ENCODE peak calls at places on chromosomes 2 and 18, in seven cellular contexts. I, E, S, W, A, C and X are unnamed samples.

GRCh38 chr2:1234731-1235308 is 178.4 kb upstream of the TPO start:
- DNase-seq in E (no peak), C (peak; percentile 38), W (no peak), S (no peak), A (no peak), I (no peak), X (no peak)

GRCh38 chr2:113886479-113887383 is 3.2 kb upstream of the ACTR3 start:
- DNase-seq in S (peak; percentile 83), A (no peak), E (no peak), I (peak; percentile 62), C (peak; percentile 85), W (no peak), X (no peak)

GRCh38 chr2:164764996-164765395 is 76.6 kb downstream of the COBLL1 start:
- DNase-seq in C (peak; percentile 2), W (no peak), E (no peak), A (no peak), S (no peak), I (no peak), X (no peak)

GRCh38 chr2:228652366-228652765 is 470.9 kb upstream of the SPHKAP start:
- DNase-seq in A (no peak), W (no peak), C (no peak), I (no peak), S (no peak), E (no peak), X (no peak)

GRCh38 chr18:22233271-22233670 is 63.9 kb downstream of the GATA6 start:
- DNase-seq in W (no peak), S (no peak), C (no peak), A (no peak), I (no peak), E (no peak), X (no peak)

GRCh38 chr2:64467463-64467843 is 13.5 kb downstream of the LGALSL start:
- DNase-seq in W (no peak), E (no peak), I (no peak), S (no peak), C (no peak), A (no peak), X (no peak)

GRCh38 chr2:24793752-24794477 is 690 bp downstream of the CENPO start:
- DNase-seq in I (no peak), A (peak; percentile 78), S (peak; percentile 47), W (no peak), E (no peak), C (peak; percentile 38), X (no peak)

GRCh38 chr2:241268716-241269445 is 46.6 kb downstream of the HDLBP start:
- DNase-seq in S (no peak), W (no peak), A (no peak), C (no peak), E (no peak), I (no peak), X (no peak)

GRCh38 chr2:241539616-241540374 is 18.8 kb upstream of the BOK start:
- DNase-seq in A (no peak), W (no peak), S (no peak), I (no peak), C (no peak), E (no peak), X (no peak)

GRCh38 chr2:33204945-33205344 is 258.2 kb downstream of the LTBP1 start:
- DNase-seq in E (no peak), I (no peak), S (no peak), C (no peak), A (no peak), W (no peak), X (no peak)

GRCh38 chr2:11248-11941 is 34.9 kb downstream of the FAM110C start:
- DNase-seq in E (peak; percentile 57), C (peak; percentile 85), W (no peak), I (peak; percentile 77), S (peak; percentile 65), A (peak; percentile 97), X (peak; percentile 40)

GRCh38 chr2:171317492-171318125 is 116.2 kb downstream of the METTL8 start:
- DNase-seq in I (no peak), E (no peak), A (peak; percentile 7), C (peak; percentile 11), W (no peak), S (no peak), X (no peak)

GRCh38 chr2:224875870-224876269 is 159.7 kb upstream of the CCDC195 start:
- DNase-seq in I (no peak), E (no peak), A (no peak), S (no peak), C (no peak), W (no peak), X (no peak)

GRCh38 chr2:153477641-153478288 is 797 bp downstream of the RPRM start:
- DNase-seq in A (peak; percentile 58), S (no peak), C (no peak), E (no peak), W (no peak), I (no peak), X (no peak)

GRCh38 chr2:37324536-37324785 is 172 bp downstream of the PRKD3 start:
- DNase-seq in A (peak; percentile 95), I (peak; percentile 95), S (peak; percentile 87), W (no peak), E (peak; percentile 68), C (peak; percentile 78), X (no peak)

GRCh38 chr2:80363951-80364350 is 59.4 kb upstream of the LRRTM1 start:
- DNase-seq in S (no peak), E (no peak), A (no peak), I (no peak), C (no peak), W (no peak), X (no peak)

GRCh38 chr2:196592331-196592911 is 47.1 kb upstream of the CCDC150 start:
- DNase-seq in S (peak; percentile 48), A (no peak), I (peak; percentile 60), E (no peak), W (no peak), C (peak; percentile 49), X (no peak)

GRCh38 chr2:1742680-1743395 is 1.5 kb downstream of the PXDN start:
- DNase-seq in C (peak; percentile 91), I (peak; percentile 92), S (peak; percentile 96), W (no peak), E (no peak), A (peak; percentile 83), X (no peak)

GRCh38 chr2:57444731-57445414 is 601.7 kb upstream of the VRK2 start:
- DNase-seq in E (no peak), S (no peak), A (no peak), I (no peak), W (no peak), C (no peak), X (no peak)

GRCh38 chr2:132424526-132425121 is 8.0 kb downstream of the GPR39 start:
- DNase-seq in I (no peak), W (no peak), S (peak; percentile 46), C (peak; percentile 70), E (no peak), A (no peak), X (no peak)

GRCh38 chr18:58865714-58866113 is 1.0 kb downstream of the ZNF532 start:
- DNase-seq in W (no peak), I (no peak), E (no peak), S (no peak), C (no peak), A (no peak), X (no peak)

GRCh38 chr2:221096651-221097567 is 475.2 kb downstream of the EPHA4 start:
- DNase-seq in S (no peak), W (no peak), E (no peak), I (no peak), C (no peak), A (no peak), X (no peak)

GRCh38 chr2:221156335-221156734 is 415.8 kb downstream of the EPHA4 start:
- DNase-seq in A (no peak), E (no peak), C (no peak), I (no peak), S (no peak), W (no peak), X (no peak)

GRCh38 chr2:205197468-205198129 is 484.7 kb upstream of the NRP2 start:
- DNase-seq in C (no peak), W (no peak), E (no peak), S (no peak), A (no peak), I (no peak), X (peak; percentile 15)

GRCh38 chr18:54737986-54738385 is 90.3 kb upstream of the RAB27B start:
- DNase-seq in E (no peak), A (no peak), C (peak; percentile 47), W (no peak), I (no peak), S (peak; percentile 35), X (no peak)

GRCh38 chr18:70195852-70196434 is 9.5 kb downstream of the RTTN start:
- DNase-seq in A (peak; percentile 47), W (no peak), E (no peak), S (peak; percentile 75), I (no peak), C (peak; percentile 79), X (no peak)
- H3K4me1 ChIP-seq in A (no peaks in the 10 kb centered on the region), W (peaks cover 22% of the 10 kb centered on the region), E (no peaks in the 10 kb centered on the region), S (peaks cover 11% of the 10 kb centered on the region), I (no peaks in the 10 kb centered on the region), C (no peaks in the 10 kb centered on the region), X (no peaks in the 10 kb centered on the region)

GRCh38 chr2:118835739-118836410 is 11.6 kb downstream of the EN1 start:
- DNase-seq in C (no peak), A (peak; percentile 70), I (no peak), S (no peak), W (no peak), E (no peak), X (no peak)
- H3K4me3 ChIP-seq in C (peak overlapping the region; percentile 41), A (peak overlapping the region; percentile 55), I (peak overlapping the region; percentile 31), S (peak overlapping the region; percentile 56), W (peak overlapping the region; percentile 54), E (no peak overlapping the region), X (no peak overlapping the region)

DNA sequence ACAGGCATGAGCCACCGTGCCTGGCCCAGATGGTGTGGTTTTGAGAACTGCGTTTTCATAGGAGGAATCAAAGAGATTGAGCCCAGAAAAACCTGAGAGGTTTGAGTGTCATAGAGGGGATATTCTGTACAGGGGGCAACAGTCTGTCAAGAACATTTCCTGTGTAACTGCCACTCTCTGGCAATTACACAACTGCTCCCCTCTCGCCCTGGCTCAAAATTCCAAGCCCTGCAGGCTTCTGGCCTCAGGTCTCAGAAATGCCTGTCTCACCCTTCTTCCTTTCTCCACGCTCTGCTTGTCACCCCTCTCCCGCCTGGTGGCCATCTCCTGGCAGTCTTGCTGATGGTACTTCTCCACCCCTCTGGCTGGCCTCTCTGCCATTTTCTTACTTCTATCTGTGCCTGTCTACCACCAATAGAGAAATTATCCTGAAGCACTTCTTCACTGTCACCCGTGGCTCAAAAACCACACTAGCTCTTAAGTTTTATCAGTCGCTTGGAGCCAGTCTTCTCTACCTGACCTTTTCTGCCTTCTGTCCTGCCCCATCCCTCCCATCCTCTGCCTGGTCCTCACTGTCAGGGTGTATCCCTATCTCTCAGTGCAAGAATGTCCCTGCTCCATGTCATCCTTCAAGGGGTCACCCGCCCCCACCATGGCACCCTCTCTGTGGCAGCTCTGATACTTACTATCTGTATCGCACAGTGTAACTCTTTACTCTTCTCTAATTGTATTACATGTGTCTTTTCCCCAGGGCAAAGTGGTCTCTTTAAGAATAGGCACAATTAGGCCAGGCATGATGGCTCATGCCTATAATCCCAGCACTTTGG is 4.2 kb downstream of the VAMP5 start:
- DNase-seq in W (no peak), A (no peak), I (no peak), E (no peak), C (no peak), S (no peak), X (no peak)
- H3K4me1 ChIP-seq in W (peaks cover 22% of the 10 kb centered on the region), A (no peaks in the 10 kb centered on the region), I (peaks cover 28% of the 10 kb centered on the region), E (peaks cover 31% of the 10 kb centered on the region), C (peaks cover 42% of the 10 kb centered on the region), S (peaks cover 22% of the 10 kb centered on the region), X (peaks cover 33% of the 10 kb centered on the region)

DNA sequence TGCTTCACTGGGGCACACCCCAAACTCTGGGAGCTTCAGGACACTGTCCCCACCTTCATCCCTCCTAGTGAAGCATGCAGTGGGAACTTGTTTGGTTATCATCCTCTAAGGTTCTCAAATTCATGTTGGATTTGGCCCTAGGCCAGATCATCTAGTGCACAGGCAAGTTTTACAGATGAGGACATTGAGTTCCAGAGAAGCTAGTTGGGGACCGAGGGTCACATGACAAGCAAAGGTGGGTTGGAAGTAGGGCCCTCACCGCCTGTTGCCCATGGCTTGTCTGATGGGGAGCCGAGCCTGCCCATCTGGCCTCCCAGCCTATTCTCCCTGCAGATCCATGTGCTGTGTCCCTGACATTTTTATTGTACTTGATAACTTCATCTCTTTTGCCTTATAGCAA is 2.8 kb downstream of the PRKCE start:
- DNase-seq in C (no peak), A (no peak), W (no peak), S (peak; percentile 7), E (no peak), I (no peak), X (no peak)
- H3K4me3 ChIP-seq in C (peak overlapping the region; percentile 91), A (no peak overlapping the region), W (no peak overlapping the region), S (no peak overlapping the region), E (no peak overlapping the region), I (no peak overlapping the region), X (no peak overlapping the region)